ENCODE peak calls at places on chromosomes 6 and 20, in nine cellular contexts. B is C1 segment of cervical spinal cord, Z is T-cell, I is T-helper 17 cell, E is nucleus accumbens, M is NCI-H446, J is IMR-90, A is GF-D8, T is mucosa of descending colon. Q is an unnamed sample.

GRCh38 chr6:6736753-6737654 is 148.5 kb downstream of the LY86 start:
- DNase-seq in B (no peak), Z (no peak), I (no peak), E (no peak), M (no peak), J (no peak), A (no peak), T (no peak), Q (no peak)

GRCh38 chr6:158607411-158608170 is 37.0 kb downstream of the DYNLT1 start:
- DNase-seq in B (no peak), Z (no peak), I (no peak), E (no peak), M (peak; percentile 68), J (peak; percentile 47), A (no peak), T (no peak), Q (no peak)

GRCh38 chr6:152959333-152959732 is 23.5 kb downstream of the FBXO5 start:
- DNase-seq in B (no peak), Z (no peak), I (no peak), E (no peak), M (no peak), J (no peak), A (no peak), T (no peak), Q (no peak)

GRCh38 chr6:69907981-69908498 is 41.7 kb downstream of the COL19A1 start:
- DNase-seq in B (no peak), Z (no peak), I (no peak), E (no peak), M (no peak), J (peak; percentile 26), A (no peak), T (no peak), Q (no peak)

GRCh38 chr6:7004581-7005297 is 103.0 kb upstream of the RREB1 start:
- DNase-seq in B (no peak), Z (no peak), I (no peak), E (no peak), M (no peak), J (no peak), A (no peak), T (no peak), Q (no peak)

GRCh38 chr6:56374841-56375369 is 127.5 kb upstream of the COL21A1 start:
- DNase-seq in B (no peak), Z (no peak), I (no peak), E (no peak), M (peak; percentile 60), J (peak; percentile 65), A (no peak), T (no peak), Q (no peak)

GRCh38 chr6:89950879-89951391 is 56.7 kb downstream of the GJA10 start:
- DNase-seq in B (no peak), Z (no peak), I (no peak), E (no peak), M (no peak), J (no peak), A (no peak), T (no peak), Q (no peak)

GRCh38 chr6:157381631-157382621 is 936 bp downstream of the ZDHHC14 start:
- DNase-seq in B (peak; percentile 38), Z (peak; percentile 51), I (peak; percentile 56), E (peak; percentile 51), M (no peak), J (peak; percentile 47), A (no peak), T (peak; percentile 75), Q (no peak)

GRCh38 chr6:34973547-34974248 is 84.6 kb downstream of the ANKS1A start:
- DNase-seq in B (no peak), Z (no peak), I (no peak), E (no peak), M (no peak), J (no peak), A (no peak), T (no peak), Q (no peak)

GRCh38 chr20:23419995-23420901 is 1.0 kb downstream of the NAPB start:
- DNase-seq in B (no peak), Z (no peak), I (peak; percentile 49), E (no peak), M (no peak), J (peak; percentile 70), A (peak; percentile 20), T (peak; percentile 72), Q (no peak)

GRCh38 chr6:16669227-16669626 is 92.0 kb downstream of the ATXN1 start:
- DNase-seq in B (no peak), Z (peak; percentile 45), I (no peak), E (no peak), M (no peak), J (peak; percentile 65), A (no peak), T (no peak), Q (peak; percentile 74)

GRCh38 chr6:66883453-66883852 is 1176.4 kb upstream of the EYS start:
- DNase-seq in B (no peak), Z (no peak), I (no peak), E (no peak), M (no peak), J (no peak), A (no peak), T (no peak), Q (no peak)

GRCh38 chr6:121497869-121498462 is 62.5 kb downstream of the GJA1 start:
- DNase-seq in B (no peak), Z (no peak), I (no peak), E (no peak), M (no peak), J (no peak), A (no peak), T (no peak), Q (no peak)

GRCh38 chr20:32481311-32482103 is 103.6 kb downstream of the NOL4L start:
- DNase-seq in B (no peak), Z (no peak), I (no peak), E (no peak), M (no peak), J (no peak), A (peak; percentile 15), T (peak; percentile 63), Q (no peak)

GRCh38 chr6:46217671-46218131 is 46.9 kb upstream of the ENPP5 start:
- DNase-seq in B (no peak), Z (no peak), I (no peak), E (no peak), M (no peak), J (no peak), A (no peak), T (no peak), Q (no peak)

GRCh38 chr20:50585678-50586077 is 75.5 kb downstream of the PTPN1 start:
- DNase-seq in B (no peak), Z (no peak), I (no peak), E (no peak), M (no peak), J (no peak), A (no peak), T (no peak), Q (no peak)

GRCh38 chr6:54282186-54282585 is 26.1 kb upstream of the TINAG start:
- DNase-seq in B (no peak), Z (no peak), I (no peak), E (no peak), M (no peak), J (peak; percentile 89), A (no peak), T (no peak), Q (no peak)

GRCh38 chr6:115004204-115004603 is 661.4 kb upstream of the HS3ST5 start:
- DNase-seq in B (no peak), Z (no peak), I (no peak), E (no peak), M (no peak), J (no peak), A (no peak), T (no peak), Q (no peak)

GRCh38 chr6:56647172-56647762 is 4.6 kb upstream of the DST start:
- DNase-seq in B (no peak), Z (no peak), I (no peak), E (no peak), M (peak; percentile 80), J (no peak), A (no peak), T (no peak), Q (no peak)

GRCh38 chr6:127365874-127366273 is 22.5 kb upstream of the ECHDC1 start:
- DNase-seq in B (no peak), Z (no peak), I (no peak), E (no peak), M (no peak), J (no peak), A (no peak), T (no peak), Q (no peak)

GRCh38 chr6:146433881-146434741 is 109.5 kb upstream of the RAB32 start:
- DNase-seq in B (no peak), Z (no peak), I (no peak), E (no peak), M (no peak), J (no peak), A (no peak), T (peak; percentile 27), Q (no peak)

GRCh38 chr6:135233676-135234491 is 52.8 kb downstream of the MYB start:
- DNase-seq in B (no peak), Z (no peak), I (no peak), E (no peak), M (peak; percentile 6), J (no peak), A (no peak), T (no peak), Q (no peak)

GRCh38 chr20:40930561-40930960 is 98.1 kb upstream of the TOP1 start:
- DNase-seq in B (no peak), Z (no peak), I (no peak), E (no peak), M (no peak), J (peak; percentile 30), A (no peak), T (no peak), Q (no peak)

GRCh38 chr6:42131531-42131930 is 10.9 kb downstream of the C6orf132 start:
- DNase-seq in B (no peak), Z (no peak), I (no peak), E (no peak), M (no peak), J (peak; percentile 89), A (no peak), T (no peak), Q (no peak)

GRCh38 chr6:105272783-105273182 is 93.0 kb upstream of the POPDC3 start:
- DNase-seq in B (no peak), Z (no peak), I (no peak), E (no peak), M (no peak), J (peak; percentile 44), A (no peak), T (no peak), Q (no peak)